ENCODE peak calls at places on chromosomes 12 and 14, in six cellular contexts. One of them, this sample, is unnamed.

GRCh38 chr12:6205144-6205539 is 4.9 kb downstream of the CD9 start:
- DNase-seq in lower leg skin: no peak
- DNase-seq in endothelial cell: peak
- DNase-seq in cardiac muscle cell: peak
- DNase-seq in chondrocyte: no peak
- DNase-seq in thoracic aorta: no peak
- DNase-seq in this sample: no peak

GRCh38 chr12:26701604-26702215 is 131.3 kb downstream of the ITPR2 start:
- DNase-seq in thoracic aorta: no peak
- DNase-seq in lower leg skin: no peak
- DNase-seq in endothelial cell: no peak
- DNase-seq in chondrocyte: no peak
- DNase-seq in cardiac muscle cell: peak
- DNase-seq in this sample: no peak

GRCh38 chr14:104518659-104519350 is 60.8 kb upstream of the C14orf180 start:
- DNase-seq in thoracic aorta: no peak
- DNase-seq in endothelial cell: no peak
- DNase-seq in chondrocyte: no peak
- DNase-seq in cardiac muscle cell: peak
- DNase-seq in lower leg skin: no peak
- DNase-seq in this sample: no peak

GRCh38 chr12:98701166-98701565 is 56.1 kb downstream of the APAF1 start:
- DNase-seq in chondrocyte: no peak
- DNase-seq in cardiac muscle cell: no peak
- DNase-seq in endothelial cell: no peak
- DNase-seq in thoracic aorta: no peak
- DNase-seq in lower leg skin: no peak
- DNase-seq in this sample: no peak

GRCh38 chr12:12927211-12928079 is 24.5 kb downstream of the GPRC5D start:
- DNase-seq in lower leg skin: no peak
- DNase-seq in endothelial cell: peak
- DNase-seq in chondrocyte: no peak
- DNase-seq in thoracic aorta: no peak
- DNase-seq in cardiac muscle cell: peak
- DNase-seq in this sample: no peak

GRCh38 chr12:43289412-43289811 is 262.6 kb downstream of the ADAMTS20 start:
- DNase-seq in thoracic aorta: no peak
- DNase-seq in cardiac muscle cell: no peak
- DNase-seq in endothelial cell: no peak
- DNase-seq in chondrocyte: no peak
- DNase-seq in lower leg skin: no peak
- DNase-seq in this sample: no peak

GRCh38 chr12:7092229-7092985 is at the start of gene C1R:
- DNase-seq in cardiac muscle cell: peak
- DNase-seq in thoracic aorta: peak
- DNase-seq in lower leg skin: peak
- DNase-seq in chondrocyte: no peak
- DNase-seq in endothelial cell: peak
- DNase-seq in this sample: peak

GRCh38 chr12:109461846-109462766 is 15.0 kb downstream of the KCTD10 start:
- DNase-seq in endothelial cell: peak
- DNase-seq in chondrocyte: no peak
- DNase-seq in thoracic aorta: peak
- DNase-seq in cardiac muscle cell: peak
- DNase-seq in lower leg skin: peak
- DNase-seq in this sample: peak

GRCh38 chr12:1837541-1838206 is 17.3 kb downstream of the LRTM2 start:
- DNase-seq in chondrocyte: peak
- DNase-seq in endothelial cell: no peak
- DNase-seq in thoracic aorta: no peak
- DNase-seq in lower leg skin: no peak
- DNase-seq in cardiac muscle cell: no peak
- DNase-seq in this sample: no peak

GRCh38 chr14:86334355-86334754 is 804.4 kb downstream of the FLRT2 start:
- DNase-seq in thoracic aorta: no peak
- DNase-seq in lower leg skin: no peak
- DNase-seq in endothelial cell: no peak
- DNase-seq in cardiac muscle cell: no peak
- DNase-seq in chondrocyte: no peak
- DNase-seq in this sample: no peak

GRCh38 chr14:93744876-93745275 is 43.4 kb downstream of the PRIMA1 start:
- DNase-seq in endothelial cell: no peak
- DNase-seq in chondrocyte: no peak
- DNase-seq in lower leg skin: no peak
- DNase-seq in cardiac muscle cell: no peak
- DNase-seq in thoracic aorta: no peak
- DNase-seq in this sample: no peak

GRCh38 chr14:67630186-67630585 is 10.5 kb downstream of the ARG2 start:
- DNase-seq in cardiac muscle cell: no peak
- DNase-seq in chondrocyte: no peak
- DNase-seq in thoracic aorta: no peak
- DNase-seq in endothelial cell: no peak
- DNase-seq in lower leg skin: no peak
- DNase-seq in this sample: no peak

GRCh38 chr14:34199585-34199984 is 248.7 kb upstream of the EGLN3 start:
- DNase-seq in endothelial cell: no peak
- DNase-seq in cardiac muscle cell: no peak
- DNase-seq in thoracic aorta: no peak
- DNase-seq in lower leg skin: no peak
- DNase-seq in chondrocyte: no peak
- DNase-seq in this sample: no peak

GRCh38 chr12:52975820-52976573 is 27.1 kb downstream of the KRT18 start:
- DNase-seq in chondrocyte: no peak
- DNase-seq in endothelial cell: peak
- DNase-seq in thoracic aorta: no peak
- DNase-seq in cardiac muscle cell: no peak
- DNase-seq in lower leg skin: no peak
- DNase-seq in this sample: no peak
- TF ChIP-seq CTCF in chondrocyte: peak
- TF ChIP-seq CTCF in endothelial cell: no peak
- TF ChIP-seq CTCF in thoracic aorta: no peak
- TF ChIP-seq CTCF in cardiac muscle cell: peak
- TF ChIP-seq CTCF in lower leg skin: no peak
- TF ChIP-seq CTCF in this sample: no peak

GRCh38 chr12:106248177-106248848 is 493 bp upstream of the CKAP4 start:
- DNase-seq in cardiac muscle cell: peak
- DNase-seq in chondrocyte: no peak
- DNase-seq in endothelial cell: peak
- DNase-seq in lower leg skin: peak
- DNase-seq in thoracic aorta: no peak
- DNase-seq in this sample: peak

GRCh38 chr12:106248849-106249371 is 1.1 kb upstream of the CKAP4 start:
- DNase-seq in cardiac muscle cell: no peak
- DNase-seq in thoracic aorta: no peak
- DNase-seq in chondrocyte: no peak
- DNase-seq in lower leg skin: no peak
- DNase-seq in endothelial cell: no peak
- DNase-seq in this sample: no peak

GRCh38 chr12:106247731-106248176 is at the start of gene CKAP4:
- DNase-seq in cardiac muscle cell: peak
- DNase-seq in thoracic aorta: no peak
- DNase-seq in lower leg skin: peak
- DNase-seq in endothelial cell: peak
- DNase-seq in chondrocyte: no peak
- DNase-seq in this sample: peak

GRCh38 chr12:106245767-106246166 is 2.1 kb downstream of the CKAP4 start:
- DNase-seq in chondrocyte: no peak
- DNase-seq in endothelial cell: no peak
- DNase-seq in thoracic aorta: no peak
- DNase-seq in lower leg skin: peak
- DNase-seq in cardiac muscle cell: no peak
- DNase-seq in this sample: no peak

GRCh38 chr12:106246891-106247730 is 709 bp downstream of the CKAP4 start:
- DNase-seq in chondrocyte: peak
- DNase-seq in cardiac muscle cell: peak
- DNase-seq in lower leg skin: peak
- DNase-seq in endothelial cell: peak
- DNase-seq in thoracic aorta: no peak
- DNase-seq in this sample: peak
- TF ChIP-seq CTCF in chondrocyte: peak
- TF ChIP-seq CTCF in cardiac muscle cell: no peak
- TF ChIP-seq CTCF in lower leg skin: no peak
- TF ChIP-seq CTCF in endothelial cell: no peak
- TF ChIP-seq CTCF in thoracic aorta: peak
- TF ChIP-seq CTCF in this sample: no peak

DNA sequence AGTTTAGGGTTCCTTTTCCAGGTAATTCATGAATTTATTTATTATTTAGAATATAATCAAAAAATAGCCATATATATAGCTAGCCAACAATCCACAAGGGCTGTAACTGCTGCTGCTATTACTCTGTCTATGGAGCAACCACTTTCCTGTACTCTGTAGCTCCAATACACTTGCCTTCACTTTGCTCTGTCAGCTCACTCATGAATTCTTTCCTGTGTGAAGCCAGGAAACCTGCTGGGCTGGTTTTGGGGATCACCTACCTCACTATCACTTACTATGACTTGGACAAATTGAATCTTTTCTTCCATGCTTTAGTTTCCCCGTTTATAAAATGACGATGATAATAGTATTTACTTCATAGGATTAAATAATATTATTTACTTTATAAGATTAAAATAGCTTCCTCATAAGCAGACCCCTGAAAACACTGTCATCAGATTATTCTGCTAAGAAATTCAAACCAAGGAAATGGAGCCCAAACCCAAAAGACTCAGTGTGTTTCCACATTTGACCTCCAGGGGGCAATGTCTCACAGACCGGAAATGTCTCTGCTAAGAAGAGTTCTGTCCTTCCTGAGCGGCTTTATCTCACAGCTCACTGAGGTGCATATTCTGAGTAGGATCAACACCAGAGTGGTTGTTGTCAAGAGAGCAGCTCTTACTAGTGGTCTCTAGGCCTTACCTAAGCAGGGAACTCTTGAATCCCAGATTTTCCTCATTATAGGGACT is 457.1 kb downstream of the DAD1 start:
- DNase-seq in chondrocyte: no peak
- DNase-seq in thoracic aorta: no peak
- DNase-seq in cardiac muscle cell: no peak
- DNase-seq in lower leg skin: no peak
- DNase-seq in endothelial cell: peak
- DNase-seq in this sample: peak
- TF ChIP-seq CTCF in chondrocyte: peak
- TF ChIP-seq CTCF in thoracic aorta: no peak
- TF ChIP-seq CTCF in cardiac muscle cell: peak
- TF ChIP-seq CTCF in lower leg skin: no peak
- TF ChIP-seq CTCF in endothelial cell: peak
- TF ChIP-seq CTCF in this sample: peak

GRCh38 chr12:121712462-121713256 is at the start of gene TMEM120B:
- DNase-seq in cardiac muscle cell: peak
- DNase-seq in endothelial cell: peak
- DNase-seq in chondrocyte: no peak
- DNase-seq in thoracic aorta: peak
- DNase-seq in lower leg skin: peak
- DNase-seq in this sample: peak
- TF ChIP-seq CTCF in cardiac muscle cell: no peak
- TF ChIP-seq CTCF in endothelial cell: no peak
- TF ChIP-seq CTCF in chondrocyte: peak
- TF ChIP-seq CTCF in thoracic aorta: peak
- TF ChIP-seq CTCF in lower leg skin: no peak
- TF ChIP-seq CTCF in this sample: peak

DNA sequence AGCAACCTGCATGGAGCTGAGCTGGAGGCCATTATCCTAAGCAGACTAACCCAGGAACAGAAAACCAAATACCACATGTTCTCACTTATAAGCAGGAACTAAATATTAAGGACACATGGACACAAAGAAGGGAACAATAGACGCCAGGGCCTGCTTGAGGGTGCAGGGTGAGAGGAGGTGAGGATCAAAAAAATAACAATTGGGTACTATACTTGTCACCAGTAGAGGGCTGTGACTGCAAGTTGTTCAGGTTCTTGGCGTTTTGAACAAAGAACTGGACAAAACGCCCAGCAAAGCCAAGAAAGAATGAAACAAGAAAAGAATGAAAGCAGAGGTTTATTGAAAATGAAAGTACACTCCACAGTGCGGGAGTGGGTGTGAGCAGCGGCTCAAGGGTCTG is 208.5 kb upstream of the NEDD1 start:
- DNase-seq in thoracic aorta: no peak
- DNase-seq in chondrocyte: no peak
- DNase-seq in lower leg skin: no peak
- DNase-seq in cardiac muscle cell: no peak
- DNase-seq in endothelial cell: no peak
- DNase-seq in this sample: no peak
- TF ChIP-seq CTCF in thoracic aorta: no peak
- TF ChIP-seq CTCF in chondrocyte: no peak
- TF ChIP-seq CTCF in lower leg skin: no peak
- TF ChIP-seq CTCF in cardiac muscle cell: no peak
- TF ChIP-seq CTCF in endothelial cell: no peak
- TF ChIP-seq CTCF in this sample: no peak

GRCh38 chr14:56120091-56120632 is 2.0 kb downstream of the PELI2 start:
- DNase-seq in thoracic aorta: no peak
- DNase-seq in cardiac muscle cell: peak
- DNase-seq in lower leg skin: no peak
- DNase-seq in endothelial cell: peak
- DNase-seq in chondrocyte: no peak
- DNase-seq in this sample: no peak
- TF ChIP-seq CTCF in thoracic aorta: peak
- TF ChIP-seq CTCF in cardiac muscle cell: peak
- TF ChIP-seq CTCF in lower leg skin: no peak
- TF ChIP-seq CTCF in endothelial cell: no peak
- TF ChIP-seq CTCF in chondrocyte: peak
- TF ChIP-seq CTCF in this sample: peak

GRCh38 chr14:75675265-75675960 is 14.4 kb downstream of the TTLL5 start:
- DNase-seq in thoracic aorta: no peak
- DNase-seq in chondrocyte: no peak
- DNase-seq in lower leg skin: no peak
- DNase-seq in endothelial cell: no peak
- DNase-seq in cardiac muscle cell: peak
- DNase-seq in this sample: no peak
- TF ChIP-seq CTCF in thoracic aorta: no peak
- TF ChIP-seq CTCF in chondrocyte: no peak
- TF ChIP-seq CTCF in lower leg skin: no peak
- TF ChIP-seq CTCF in endothelial cell: no peak
- TF ChIP-seq CTCF in cardiac muscle cell: peak
- TF ChIP-seq CTCF in this sample: no peak

GRCh38 chr14:56995010-56995409 is 184.7 kb upstream of the OTX2 start:
- DNase-seq in lower leg skin: no peak
- DNase-seq in cardiac muscle cell: no peak
- DNase-seq in thoracic aorta: no peak
- DNase-seq in chondrocyte: no peak
- DNase-seq in endothelial cell: no peak
- DNase-seq in this sample: no peak
- TF ChIP-seq CTCF in lower leg skin: no peak
- TF ChIP-seq CTCF in cardiac muscle cell: no peak
- TF ChIP-seq CTCF in thoracic aorta: no peak
- TF ChIP-seq CTCF in chondrocyte: no peak
- TF ChIP-seq CTCF in endothelial cell: no peak
- TF ChIP-seq CTCF in this sample: no peak

This sample was measured in glutamatergic neuron.